ENCODE peak calls at places on chromosomes 16 and 17, in four cellular contexts. J is WTC11, I is K562, Y is HEK293T. R is an unnamed sample.

GRCh38 chr17:79926002-79926307 is 86.7 kb upstream of the CBX4 start:
- DNase-seq in Y (no peak), I (no peak), J (no peak), R (no peak)

GRCh38 chr16:19089410-19089955 is 22.1 kb downstream of the COQ7 start:
- DNase-seq in J (no peak), I (no peak), Y (no peak), R (no peak)

GRCh38 chr17:14805348-14805747 is 459.8 kb downstream of the PMP22 start:
- DNase-seq in Y (no peak), J (peak), I (no peak), R (peak)

GRCh38 chr17:48835971-48836370 is 5.1 kb downstream of the CALCOCO2 start:
- DNase-seq in Y (no peak), I (no peak), J (no peak), R (no peak)

GRCh38 chr17:50943575-50943933 is 77.4 kb upstream of the TOB1 start:
- DNase-seq in I (no peak), J (peak), Y (no peak), R (no peak)

GRCh38 chr17:82332669-82333278 is 792 bp downstream of the SECTM1 start:
- DNase-seq in J (no peak), I (peak), Y (no peak), R (no peak)

GRCh38 chr17:80107231-80108021 is 6.0 kb downstream of the GAA start:
- DNase-seq in J (peak), I (no peak), Y (no peak), R (no peak)

GRCh38 chr16:84810518-84811273 is 9.1 kb upstream of the CRISPLD2 start:
- DNase-seq in I (no peak), Y (no peak), J (no peak), R (no peak)

GRCh38 chr17:75153854-75154194 is 488 bp downstream of the JPT1 start:
- DNase-seq in Y (no peak), I (peak), J (no peak), R (no peak)

GRCh38 chr16:2497116-2497630 is 16.6 kb upstream of the ATP6V0C start:
- DNase-seq in Y (no peak), J (no peak), I (peak), R (no peak)

GRCh38 chr17:46826116-46826515 is 7.6 kb upstream of the WNT3 start:
- DNase-seq in J (no peak), I (no peak), Y (no peak), R (no peak)

GRCh38 chr17:37110012-37110701 is 161.4 kb downstream of the AATF start:
- DNase-seq in I (no peak), J (no peak), Y (no peak), R (no peak)

GRCh38 chr16:1082266-1082951 is 9.9 kb downstream of the SSTR5 start:
- DNase-seq in J (no peak), I (no peak), Y (no peak), R (peak)

GRCh38 chr17:19533718-19534561 is at the start of gene SLC47A1:
- DNase-seq in Y (peak), J (peak), I (no peak), R (peak)

GRCh38 chr17:31518478-31518877 is 127.0 kb downstream of the RAB11FIP4 start:
- DNase-seq in I (no peak), J (no peak), Y (no peak), R (no peak)

GRCh38 chr17:39601010-39601597 is 6.6 kb downstream of the NEUROD2 start:
- DNase-seq in J (peak), I (no peak), Y (no peak), R (no peak)

GRCh38 chr17:1422907-1423306 is 22.9 kb upstream of the YWHAE start:
- DNase-seq in J (no peak), I (no peak), Y (no peak), R (no peak)

GRCh38 chr17:67054011-67054591 is 9.7 kb downstream of the CACNG1 start:
- DNase-seq in Y (no peak), I (no peak), J (no peak), R (no peak)

GRCh38 chr16:64627781-64628180 is 494.1 kb downstream of the CDH11 start:
- DNase-seq in Y (no peak), I (no peak), J (no peak), R (no peak)

GRCh38 chr17:61570118-61570517 is 20.9 kb downstream of the NACA2 start:
- DNase-seq in Y (no peak), J (no peak), I (no peak), R (no peak)

GRCh38 chr17:35842239-35842638 is 26.5 kb downstream of the HEATR9 start:
- DNase-seq in J (no peak), I (no peak), Y (no peak), R (no peak)

GRCh38 chr17:35841505-35841904 is 27.2 kb downstream of the HEATR9 start:
- DNase-seq in I (no peak), Y (no peak), J (no peak), R (no peak)

GRCh38 chr17:35844547-35844946 is 24.1 kb downstream of the HEATR9 start:
- DNase-seq in J (no peak), Y (no peak), I (no peak), R (no peak)

GRCh38 chr17:35846055-35846809 is 22.5 kb downstream of the HEATR9 start:
- DNase-seq in J (no peak), I (no peak), Y (no peak), R (no peak)

GRCh38 chr17:35843698-35844097 is 25.0 kb downstream of the HEATR9 start:
- DNase-seq in Y (no peak), I (no peak), J (no peak), R (no peak)
- TF ChIP-seq ELF4 in Y (no peak), I (no peak), J (no peak), R (no peak)

DNA sequence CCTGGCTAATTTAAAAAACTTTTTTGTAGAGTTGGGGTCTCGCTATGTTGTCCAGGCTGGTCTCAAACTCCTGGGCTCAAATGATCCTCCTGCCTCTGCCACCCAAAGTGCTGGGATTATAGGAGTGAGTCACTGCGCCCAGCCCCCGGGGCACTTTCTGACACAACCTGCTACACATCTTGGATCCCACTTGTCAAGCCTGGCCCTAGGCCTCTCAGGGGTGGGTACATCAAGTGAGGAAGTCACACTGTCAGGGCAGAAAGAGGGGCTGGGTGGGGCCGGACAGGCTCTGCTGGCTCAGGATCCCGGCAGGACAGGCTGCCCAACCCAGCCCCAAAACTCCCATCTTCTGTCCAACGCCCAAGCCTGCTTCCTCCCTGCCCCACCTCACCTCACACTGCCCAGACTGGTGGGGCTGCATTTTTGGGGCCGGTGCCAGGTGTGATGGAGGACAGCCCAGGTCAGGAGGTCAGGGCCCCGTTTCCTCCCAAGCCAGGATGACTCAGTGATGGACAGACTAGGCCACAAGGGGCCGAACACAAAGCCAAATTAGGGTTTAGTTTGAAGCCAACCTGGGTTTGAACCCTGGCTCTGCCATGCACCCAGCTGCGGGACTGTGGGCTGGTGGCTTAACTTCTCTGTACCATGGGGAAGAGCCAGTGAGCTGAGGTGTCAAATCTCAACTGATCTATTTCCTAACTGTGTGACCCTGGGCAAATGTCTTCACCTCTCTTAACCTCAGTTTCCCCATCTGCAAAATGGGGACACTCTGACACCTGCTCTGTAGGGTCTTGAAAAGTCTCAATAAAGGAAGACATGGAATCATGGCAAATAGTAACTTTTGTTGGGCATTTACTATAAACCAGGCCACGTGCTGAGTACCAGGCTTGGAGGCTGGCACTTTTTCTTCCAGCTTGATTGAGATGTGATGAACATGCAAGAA is 8.9 kb upstream of the PPL start:
- DNase-seq in Y (no peak), J (no peak), I (no peak), R (no peak)
- TF ChIP-seq ELF4 in Y (no peak), J (no peak), I (no peak), R (no peak)

DNA sequence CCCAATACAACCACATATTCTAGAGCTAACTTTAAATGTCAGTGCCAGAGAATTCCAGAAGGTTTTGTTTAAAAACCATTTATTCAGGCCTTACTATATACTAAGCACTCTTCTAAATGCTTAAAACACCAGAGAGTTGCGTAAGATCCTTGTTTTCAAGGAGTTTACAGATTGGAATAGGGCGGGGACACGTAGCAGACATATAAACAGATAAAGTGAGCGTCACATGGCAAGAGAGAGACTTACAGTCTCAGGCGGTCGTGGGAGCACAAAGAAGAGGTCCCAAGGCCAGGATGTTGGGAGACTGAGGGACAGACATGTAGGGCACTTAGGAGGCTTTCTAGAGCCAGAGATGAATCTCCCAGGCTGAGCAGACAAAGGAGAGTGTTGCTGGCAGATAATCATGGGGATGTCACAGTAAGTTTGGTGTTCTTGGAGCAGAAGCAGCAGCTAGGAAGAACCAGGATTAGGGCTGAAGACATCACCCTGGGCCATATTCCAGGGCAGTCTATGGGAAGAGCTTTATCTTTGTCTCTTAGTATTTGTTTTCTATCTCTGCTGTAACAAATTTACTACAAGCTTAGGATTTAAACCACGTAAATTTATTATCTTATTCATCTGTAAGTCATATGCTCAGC is 119.0 kb upstream of the ANKFN1 start:
- DNase-seq in Y (no peak), I (no peak), J (no peak), R (no peak)
- TF ChIP-seq ELF4 in Y (no peak), I (no peak), J (no peak), R (no peak)

GRCh38 chr17:63996430-63997182 is 1.5 kb upstream of the PRR29 start:
- DNase-seq in I (no peak), Y (no peak), J (no peak), R (no peak)
- TF ChIP-seq ELF4 in I (no peak), Y (no peak), J (no peak), R (no peak)

DNA sequence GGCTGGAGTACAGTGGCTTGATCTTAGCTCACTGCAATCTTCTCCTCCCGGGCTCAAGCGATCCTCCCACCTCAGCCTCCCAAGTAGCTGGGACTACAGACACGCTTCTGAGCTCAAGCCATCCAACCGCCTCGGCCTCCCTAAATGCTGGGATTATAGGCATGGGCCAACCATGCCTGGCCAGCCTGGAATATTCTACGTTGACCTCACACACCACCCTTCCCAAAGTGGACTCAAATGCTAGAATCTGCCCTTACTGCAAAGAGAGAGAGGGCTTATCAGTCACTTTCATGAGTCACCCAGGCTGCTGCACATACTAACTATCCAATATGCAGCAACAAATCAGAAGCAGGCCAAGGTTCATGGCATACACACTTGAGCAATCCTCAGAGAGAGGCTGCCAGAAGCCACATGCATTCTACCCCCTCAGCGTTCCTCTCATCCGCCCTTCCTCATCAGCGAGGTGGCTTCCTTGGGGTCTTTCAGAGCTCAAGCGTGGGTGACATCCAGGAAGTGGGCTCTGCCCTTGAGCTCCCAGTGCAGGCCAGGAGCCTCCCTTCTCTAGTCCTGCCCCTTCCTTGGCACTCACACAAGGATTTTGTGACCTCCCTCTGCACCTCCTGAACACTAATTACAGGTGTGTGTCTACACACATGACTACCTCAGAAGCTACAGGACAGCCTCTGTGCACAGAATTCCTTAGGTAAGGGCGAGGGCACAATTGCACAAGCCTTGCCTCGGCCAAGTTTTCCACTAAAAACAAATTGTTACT is 24.8 kb upstream of the SIAH1 start:
- DNase-seq in I (peak), J (no peak), Y (no peak), R (peak)
- TF ChIP-seq ELF4 in I (no peak), J (no peak), Y (no peak), R (no peak)

GRCh38 chr16:46906360-46907060 is 22.3 kb downstream of the GPT2 start:
- DNase-seq in I (no peak), Y (no peak), J (no peak), R (no peak)

GRCh38 chr16:46911650-46912049 is 27.5 kb downstream of the GPT2 start:
- DNase-seq in Y (no peak), J (no peak), I (no peak), R (no peak)

GRCh38 chr16:46911038-46911437 is 26.9 kb downstream of the GPT2 start:
- DNase-seq in Y (no peak), J (no peak), I (no peak), R (no peak)

GRCh38 chr16:46907061-46907774 is 23.1 kb downstream of the GPT2 start:
- DNase-seq in J (no peak), Y (no peak), I (no peak), R (no peak)

GRCh38 chr16:46908540-46909372 is 24.6 kb downstream of the GPT2 start:
- DNase-seq in J (peak), I (peak), Y (peak), R (peak)
- TF ChIP-seq ELF4 in J (no peak), I (no peak), Y (no peak), R (no peak)

DNA sequence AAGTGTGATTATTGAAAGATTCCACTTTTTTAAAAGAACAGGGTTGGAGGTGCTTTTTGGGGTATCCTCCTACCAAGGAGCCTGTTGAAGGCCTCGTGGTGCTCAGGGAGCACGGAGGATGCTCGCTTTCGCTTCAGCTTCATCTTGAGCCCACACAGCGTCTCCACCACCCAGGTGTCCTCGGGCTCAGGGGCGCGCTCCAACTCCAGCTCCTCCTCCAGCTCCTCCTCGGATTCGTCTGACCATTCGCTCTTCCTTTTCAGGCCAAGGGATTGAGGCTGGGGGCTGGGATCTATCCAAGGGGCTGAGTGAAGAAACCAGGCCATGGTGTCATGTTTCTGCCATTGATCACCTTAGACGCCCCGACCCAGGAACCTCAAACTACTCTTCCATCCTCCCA is 1.2 kb downstream of the SPDYE4 start:
- DNase-seq in J (no peak), Y (no peak), I (no peak), R (no peak)
- TF ChIP-seq ELF4 in J (no peak), Y (no peak), I (no peak), R (no peak)

GRCh38 chr16:11966173-11966572 is 1.2 kb downstream of the TNFRSF17 start:
- DNase-seq in I (no peak), Y (no peak), J (no peak), R (no peak)

GRCh38 chr16:11963706-11964105 is 1.3 kb upstream of the TNFRSF17 start:
- DNase-seq in I (no peak), Y (no peak), J (no peak), R (no peak)

GRCh38 chr16:11964761-11965539 is at the start of gene TNFRSF17:
- DNase-seq in Y (no peak), I (no peak), J (no peak), R (no peak)

GRCh38 chr16:11968577-11968976 is 3.6 kb downstream of the TNFRSF17 start:
- DNase-seq in Y (no peak), J (no peak), I (no peak), R (no peak)

GRCh38 chr16:11967195-11967911 is 2.3 kb downstream of the TNFRSF17 start:
- DNase-seq in Y (no peak), J (no peak), I (no peak), R (no peak)
- TF ChIP-seq ELF4 in Y (no peak), J (no peak), I (no peak), R (no peak)